ENCODE peak calls at places on chromosomes 13 and 19, in eight cellular contexts. One of them, this sample, is unnamed.

GRCh38 chr13:41639955-41640780 is 182.8 kb downstream of the RGCC start:
- DNase-seq in sigmoid colon: peak
- DNase-seq in astrocyte of the cerebellum: no peak
- DNase-seq in fibroblast of mammary gland: peak
- DNase-seq in A549: peak
- DNase-seq in tibial artery: no peak
- DNase-seq in HCT116: no peak
- DNase-seq in BJ: no peak
- DNase-seq in this sample: peak

GRCh38 chr13:50208826-50209335 is 193.6 kb downstream of the KCNRG start:
- DNase-seq in sigmoid colon: peak
- DNase-seq in astrocyte of the cerebellum: peak
- DNase-seq in fibroblast of mammary gland: peak
- DNase-seq in A549: peak
- DNase-seq in tibial artery: peak
- DNase-seq in HCT116: no peak
- DNase-seq in BJ: peak
- DNase-seq in this sample: peak

GRCh38 chr19:1004803-1005664 is 4.8 kb downstream of the GRIN3B start:
- DNase-seq in sigmoid colon: no peak
- DNase-seq in astrocyte of the cerebellum: no peak
- DNase-seq in fibroblast of mammary gland: no peak
- DNase-seq in A549: no peak
- DNase-seq in tibial artery: no peak
- DNase-seq in HCT116: no peak
- DNase-seq in BJ: no peak
- DNase-seq in this sample: no peak

GRCh38 chr19:13505761-13506549 is at the start of gene CACNA1A:
- DNase-seq in sigmoid colon: no peak
- DNase-seq in astrocyte of the cerebellum: no peak
- DNase-seq in fibroblast of mammary gland: no peak
- DNase-seq in A549: no peak
- DNase-seq in tibial artery: no peak
- DNase-seq in HCT116: no peak
- DNase-seq in BJ: no peak
- DNase-seq in this sample: no peak

GRCh38 chr19:44749994-44750393 is 1.5 kb downstream of the BCL3 start:
- DNase-seq in sigmoid colon: no peak
- DNase-seq in astrocyte of the cerebellum: no peak
- DNase-seq in fibroblast of mammary gland: no peak
- DNase-seq in A549: peak
- DNase-seq in tibial artery: no peak
- DNase-seq in HCT116: no peak
- DNase-seq in BJ: no peak
- DNase-seq in this sample: no peak

GRCh38 chr19:15457701-15458484 is 6.5 kb downstream of the RASAL3 start:
- DNase-seq in sigmoid colon: no peak
- DNase-seq in astrocyte of the cerebellum: no peak
- DNase-seq in fibroblast of mammary gland: no peak
- DNase-seq in A549: no peak
- DNase-seq in tibial artery: no peak
- DNase-seq in HCT116: no peak
- DNase-seq in BJ: no peak
- DNase-seq in this sample: no peak

GRCh38 chr13:99495478-99496321 is 5.6 kb upstream of the TM9SF2 start:
- DNase-seq in sigmoid colon: no peak
- DNase-seq in astrocyte of the cerebellum: no peak
- DNase-seq in fibroblast of mammary gland: no peak
- DNase-seq in A549: no peak
- DNase-seq in tibial artery: no peak
- DNase-seq in HCT116: no peak
- DNase-seq in BJ: no peak
- DNase-seq in this sample: no peak

GRCh38 chr19:32673573-32673972 is 1.4 kb downstream of the ANKRD27 start:
- DNase-seq in sigmoid colon: no peak
- DNase-seq in astrocyte of the cerebellum: no peak
- DNase-seq in fibroblast of mammary gland: no peak
- DNase-seq in A549: no peak
- DNase-seq in tibial artery: no peak
- DNase-seq in HCT116: no peak
- DNase-seq in BJ: no peak
- DNase-seq in this sample: no peak

GRCh38 chr13:25659091-25659502 is 287.3 kb downstream of the ATP8A2 start:
- DNase-seq in sigmoid colon: no peak
- DNase-seq in astrocyte of the cerebellum: no peak
- DNase-seq in fibroblast of mammary gland: no peak
- DNase-seq in A549: no peak
- DNase-seq in tibial artery: no peak
- DNase-seq in HCT116: no peak
- DNase-seq in BJ: no peak
- DNase-seq in this sample: no peak

GRCh38 chr19:47032171-47032811 is 12.7 kb downstream of the NPAS1 start:
- DNase-seq in sigmoid colon: no peak
- DNase-seq in astrocyte of the cerebellum: no peak
- DNase-seq in fibroblast of mammary gland: no peak
- DNase-seq in A549: peak
- DNase-seq in tibial artery: no peak
- DNase-seq in HCT116: peak
- DNase-seq in BJ: no peak
- DNase-seq in this sample: no peak

GRCh38 chr19:47012620-47013019 is 7.0 kb upstream of the NPAS1 start:
- DNase-seq in sigmoid colon: no peak
- DNase-seq in astrocyte of the cerebellum: no peak
- DNase-seq in fibroblast of mammary gland: no peak
- DNase-seq in A549: no peak
- DNase-seq in tibial artery: no peak
- DNase-seq in HCT116: no peak
- DNase-seq in BJ: no peak
- DNase-seq in this sample: no peak

GRCh38 chr19:18742838-18743237 is 48.3 kb downstream of the COMP start:
- DNase-seq in sigmoid colon: no peak
- DNase-seq in astrocyte of the cerebellum: no peak
- DNase-seq in fibroblast of mammary gland: no peak
- DNase-seq in A549: no peak
- DNase-seq in tibial artery: no peak
- DNase-seq in HCT116: no peak
- DNase-seq in BJ: no peak
- DNase-seq in this sample: no peak

GRCh38 chr13:30371649-30372265 is 50.5 kb upstream of the UBE2L5 start:
- DNase-seq in sigmoid colon: no peak
- DNase-seq in astrocyte of the cerebellum: no peak
- DNase-seq in fibroblast of mammary gland: peak
- DNase-seq in A549: peak
- DNase-seq in tibial artery: peak
- DNase-seq in HCT116: peak
- DNase-seq in BJ: no peak
- DNase-seq in this sample: peak

GRCh38 chr19:13977803-13978202 is 25.5 kb downstream of the DCAF15 start:
- DNase-seq in sigmoid colon: no peak
- DNase-seq in astrocyte of the cerebellum: no peak
- DNase-seq in fibroblast of mammary gland: no peak
- DNase-seq in A549: no peak
- DNase-seq in tibial artery: no peak
- DNase-seq in HCT116: no peak
- DNase-seq in BJ: no peak
- DNase-seq in this sample: no peak

GRCh38 chr19:21321996-21322395 is 7.2 kb downstream of the ZNF708 start:
- DNase-seq in sigmoid colon: no peak
- DNase-seq in astrocyte of the cerebellum: no peak
- DNase-seq in fibroblast of mammary gland: peak
- DNase-seq in A549: no peak
- DNase-seq in tibial artery: no peak
- DNase-seq in HCT116: no peak
- DNase-seq in BJ: no peak
- DNase-seq in this sample: no peak

GRCh38 chr19:36771275-36772231 is 1.1 kb downstream of the ZNF850 start:
- DNase-seq in sigmoid colon: peak
- DNase-seq in astrocyte of the cerebellum: peak
- DNase-seq in fibroblast of mammary gland: peak
- DNase-seq in A549: peak
- DNase-seq in tibial artery: peak
- DNase-seq in HCT116: no peak
- DNase-seq in BJ: no peak
- DNase-seq in this sample: peak

GRCh38 chr19:5790573-5791520 is at the start of gene DUS3L:
- DNase-seq in sigmoid colon: peak
- DNase-seq in astrocyte of the cerebellum: peak
- DNase-seq in fibroblast of mammary gland: peak
- DNase-seq in A549: peak
- DNase-seq in tibial artery: peak
- DNase-seq in HCT116: peak
- DNase-seq in BJ: peak
- DNase-seq in this sample: peak

GRCh38 chr19:5787554-5788182 is 3.1 kb upstream of the PRR22 start:
- DNase-seq in sigmoid colon: peak
- DNase-seq in astrocyte of the cerebellum: no peak
- DNase-seq in fibroblast of mammary gland: no peak
- DNase-seq in A549: no peak
- DNase-seq in tibial artery: no peak
- DNase-seq in HCT116: no peak
- DNase-seq in BJ: no peak
- DNase-seq in this sample: no peak

GRCh38 chr19:5788422-5788821 is 2.5 kb downstream of the DUS3L start:
- DNase-seq in sigmoid colon: no peak
- DNase-seq in astrocyte of the cerebellum: no peak
- DNase-seq in fibroblast of mammary gland: no peak
- DNase-seq in A549: no peak
- DNase-seq in tibial artery: no peak
- DNase-seq in HCT116: no peak
- DNase-seq in BJ: no peak
- DNase-seq in this sample: no peak

GRCh38 chr19:5789886-5790572 is 934 bp downstream of the DUS3L start:
- DNase-seq in sigmoid colon: peak
- DNase-seq in astrocyte of the cerebellum: no peak
- DNase-seq in fibroblast of mammary gland: no peak
- DNase-seq in A549: no peak
- DNase-seq in tibial artery: no peak
- DNase-seq in HCT116: no peak
- DNase-seq in BJ: no peak
- DNase-seq in this sample: no peak

DNA sequence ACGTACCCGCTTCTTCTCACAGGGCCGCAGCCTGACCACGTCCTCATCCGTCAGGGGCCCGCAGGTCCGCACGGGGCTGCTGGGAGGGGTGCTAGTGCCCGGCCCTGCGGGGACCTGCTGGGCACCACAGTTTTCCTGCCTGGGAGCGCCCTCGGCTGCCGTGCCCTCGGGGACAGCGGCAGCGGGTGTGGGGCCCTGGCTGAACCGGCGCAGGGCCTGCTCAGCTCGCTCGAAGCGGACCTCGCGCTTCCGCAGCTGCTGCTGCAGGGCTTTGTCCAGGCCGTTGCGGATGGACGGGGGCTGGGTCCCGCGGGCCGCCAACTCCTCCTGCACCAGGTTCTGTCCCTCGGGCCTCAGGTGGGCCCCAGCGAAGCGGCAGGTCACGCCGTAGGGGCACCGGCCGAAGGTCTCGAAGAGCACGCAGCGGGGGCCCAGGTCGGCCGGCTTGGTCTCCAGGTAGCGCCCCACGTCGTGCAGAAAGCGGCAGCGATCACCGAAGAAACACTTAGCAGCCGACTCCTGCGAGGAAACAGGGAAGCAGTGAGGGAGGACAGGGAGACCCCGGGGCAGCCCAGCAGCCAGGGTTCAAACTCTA is 1.7 kb downstream of the DUS3L start:
- DNase-seq in sigmoid colon: no peak
- DNase-seq in astrocyte of the cerebellum: no peak
- DNase-seq in fibroblast of mammary gland: no peak
- DNase-seq in A549: no peak
- DNase-seq in tibial artery: no peak
- DNase-seq in HCT116: no peak
- DNase-seq in BJ: no peak
- DNase-seq in this sample: no peak
- H3K4me3 ChIP-seq in sigmoid colon: no peak
- H3K4me3 ChIP-seq in astrocyte of the cerebellum: no peak
- H3K4me3 ChIP-seq in fibroblast of mammary gland: no peak
- H3K4me3 ChIP-seq in A549: no peak
- H3K4me3 ChIP-seq in tibial artery: no peak
- H3K4me3 ChIP-seq in HCT116: no peak
- H3K4me3 ChIP-seq in BJ: no peak
- H3K4me3 ChIP-seq in this sample: no peak

GRCh38 chr19:41327499-41328156 is 17.7 kb downstream of the CCDC97 start:
- DNase-seq in sigmoid colon: no peak
- DNase-seq in astrocyte of the cerebellum: no peak
- DNase-seq in fibroblast of mammary gland: peak
- DNase-seq in A549: peak
- DNase-seq in tibial artery: peak
- DNase-seq in HCT116: no peak
- DNase-seq in BJ: no peak
- DNase-seq in this sample: no peak
- H3K4me3 ChIP-seq in sigmoid colon: peak
- H3K4me3 ChIP-seq in astrocyte of the cerebellum: no peak
- H3K4me3 ChIP-seq in fibroblast of mammary gland: no peak
- H3K4me3 ChIP-seq in A549: no peak
- H3K4me3 ChIP-seq in tibial artery: peak
- H3K4me3 ChIP-seq in HCT116: no peak
- H3K4me3 ChIP-seq in BJ: no peak
- H3K4me3 ChIP-seq in this sample: no peak

GRCh38 chr13:93235258-93236015 is 8.8 kb downstream of the GPC6 start:
- DNase-seq in sigmoid colon: peak
- DNase-seq in astrocyte of the cerebellum: no peak
- DNase-seq in fibroblast of mammary gland: peak
- DNase-seq in A549: no peak
- DNase-seq in tibial artery: peak
- DNase-seq in HCT116: no peak
- DNase-seq in BJ: no peak
- DNase-seq in this sample: no peak

GRCh38 chr13:93230466-93230865 is 3.9 kb downstream of the GPC6 start:
- DNase-seq in sigmoid colon: no peak
- DNase-seq in astrocyte of the cerebellum: peak
- DNase-seq in fibroblast of mammary gland: peak
- DNase-seq in A549: no peak
- DNase-seq in tibial artery: no peak
- DNase-seq in HCT116: no peak
- DNase-seq in BJ: no peak
- DNase-seq in this sample: peak

GRCh38 chr13:93234459-93234858 is 7.9 kb downstream of the GPC6 start:
- DNase-seq in sigmoid colon: no peak
- DNase-seq in astrocyte of the cerebellum: no peak
- DNase-seq in fibroblast of mammary gland: no peak
- DNase-seq in A549: no peak
- DNase-seq in tibial artery: no peak
- DNase-seq in HCT116: no peak
- DNase-seq in BJ: no peak
- DNase-seq in this sample: no peak

GRCh38 chr13:93233997-93234416 is 7.4 kb downstream of the GPC6 start:
- DNase-seq in sigmoid colon: no peak
- DNase-seq in astrocyte of the cerebellum: no peak
- DNase-seq in fibroblast of mammary gland: no peak
- DNase-seq in A549: peak
- DNase-seq in tibial artery: no peak
- DNase-seq in HCT116: no peak
- DNase-seq in BJ: no peak
- DNase-seq in this sample: no peak

GRCh38 chr13:93231867-93232266 is 5.3 kb downstream of the GPC6 start:
- DNase-seq in sigmoid colon: no peak
- DNase-seq in astrocyte of the cerebellum: no peak
- DNase-seq in fibroblast of mammary gland: no peak
- DNase-seq in A549: no peak
- DNase-seq in tibial artery: no peak
- DNase-seq in HCT116: no peak
- DNase-seq in BJ: no peak
- DNase-seq in this sample: no peak
- H3K4me3 ChIP-seq in sigmoid colon: no peak
- H3K4me3 ChIP-seq in astrocyte of the cerebellum: no peak
- H3K4me3 ChIP-seq in fibroblast of mammary gland: no peak
- H3K4me3 ChIP-seq in A549: peak
- H3K4me3 ChIP-seq in tibial artery: no peak
- H3K4me3 ChIP-seq in HCT116: no peak
- H3K4me3 ChIP-seq in BJ: no peak
- H3K4me3 ChIP-seq in this sample: no peak

GRCh38 chr13:96899946-96900345 is 94.3 kb downstream of the OXGR1 start:
- DNase-seq in sigmoid colon: no peak
- DNase-seq in astrocyte of the cerebellum: no peak
- DNase-seq in fibroblast of mammary gland: no peak
- DNase-seq in A549: no peak
- DNase-seq in tibial artery: no peak
- DNase-seq in HCT116: no peak
- DNase-seq in BJ: no peak
- DNase-seq in this sample: no peak
- H3K4me3 ChIP-seq in sigmoid colon: no peak
- H3K4me3 ChIP-seq in astrocyte of the cerebellum: no peak
- H3K4me3 ChIP-seq in fibroblast of mammary gland: no peak
- H3K4me3 ChIP-seq in A549: no peak
- H3K4me3 ChIP-seq in tibial artery: no peak
- H3K4me3 ChIP-seq in HCT116: no peak
- H3K4me3 ChIP-seq in BJ: no peak
- H3K4me3 ChIP-seq in this sample: no peak